ENCODE peak calls at places on chromosomes 4 and X, in ten cellular contexts. H, E, L, R, Q, Y, S, P, W and K are unnamed samples.

GRCh38 chr4:153001626-153002025 is 65.5 kb downstream of the FHDC1 start:
- DNase-seq in H (no peak), E (no peak), L (no peak), R (no peak), Q (no peak), Y (no peak), S (no peak), P (no peak), W (no peak), K (no peak)

GRCh38 chr4:88672987-88673386 is 24.6 kb downstream of the NAP1L5 start:
- DNase-seq in H (no peak), E (no peak), L (no peak), R (no peak), Q (peak), Y (peak), S (no peak), P (no peak), W (peak), K (no peak)

GRCh38 chr4:57055873-57056272 is 54.3 kb downstream of the IGFBP7 start:
- DNase-seq in H (no peak), E (no peak), L (no peak), R (no peak), Q (no peak), Y (peak), S (no peak), P (no peak), W (no peak), K (no peak)

GRCh38 chrX:153662266-153662665 is 11.3 kb downstream of the PNCK start:
- DNase-seq in H (peak), E (no peak), L (no peak), R (no peak), Q (no peak), Y (peak), S (peak), P (no peak), W (peak), K (peak)

GRCh38 chr4:7842384-7843279 is 97.0 kb downstream of the AFAP1 start:
- DNase-seq in H (no peak), E (peak), L (no peak), R (peak), Q (peak), Y (no peak), S (no peak), P (no peak), W (peak), K (no peak)

GRCh38 chr4:74109116-74109791 is 10.3 kb upstream of the CXCL2 start:
- DNase-seq in H (no peak), E (peak), L (peak), R (peak), Q (peak), Y (no peak), S (no peak), P (no peak), W (peak), K (no peak)

GRCh38 chr4:11428701-11429571 is at the start of gene HS3ST1:
- DNase-seq in H (peak), E (peak), L (peak), R (peak), Q (peak), Y (peak), S (peak), P (no peak), W (peak), K (no peak)

GRCh38 chr4:151462554-151462953 is 53.6 kb downstream of the FHIP1A start:
- DNase-seq in H (no peak), E (no peak), L (no peak), R (no peak), Q (peak), Y (no peak), S (no peak), P (no peak), W (no peak), K (no peak)

GRCh38 chrX:130296743-130297142 is 28.0 kb upstream of the ZNF280C start:
- DNase-seq in H (no peak), E (no peak), L (no peak), R (no peak), Q (peak), Y (no peak), S (no peak), P (no peak), W (no peak), K (no peak)

GRCh38 chr4:128285085-128286023 is 2.3 kb downstream of the PGRMC2 start:
- DNase-seq in H (no peak), E (no peak), L (no peak), R (no peak), Q (peak), Y (no peak), S (no peak), P (no peak), W (no peak), K (no peak)

GRCh38 chrX:51641421-51642021 is 22.8 kb upstream of the CENPVL3 start:
- DNase-seq in H (no peak), E (no peak), L (no peak), R (peak), Q (peak), Y (peak), S (no peak), P (no peak), W (peak), K (no peak)

GRCh38 chr4:104344342-104344980 is 150.2 kb downstream of the CXXC4 start:
- DNase-seq in H (no peak), E (no peak), L (no peak), R (no peak), Q (no peak), Y (no peak), S (no peak), P (no peak), W (no peak), K (no peak)

GRCh38 chrX:153703036-153703370 is 15.3 kb downstream of the SLC6A8 start:
- DNase-seq in H (no peak), E (peak), L (no peak), R (no peak), Q (peak), Y (no peak), S (no peak), P (no peak), W (no peak), K (no peak)

GRCh38 chrX:137031517-137032377 is 2.0 kb downstream of the GPR101 start:
- DNase-seq in H (peak), E (no peak), L (no peak), R (no peak), Q (peak), Y (peak), S (no peak), P (no peak), W (peak), K (peak)

GRCh38 chr4:2804973-2805501 is 12.2 kb downstream of the SH3BP2 start:
- DNase-seq in H (no peak), E (no peak), L (no peak), R (no peak), Q (no peak), Y (no peak), S (no peak), P (no peak), W (no peak), K (no peak)

GRCh38 chr4:152264106-152264505 is 271.8 kb downstream of the FBXW7 start:
- DNase-seq in H (no peak), E (no peak), L (no peak), R (no peak), Q (no peak), Y (no peak), S (no peak), P (no peak), W (no peak), K (no peak)

GRCh38 chrX:10611441-10612090 is 8.8 kb downstream of the MID1 start:
- DNase-seq in H (no peak), E (no peak), L (no peak), R (no peak), Q (peak), Y (no peak), S (no peak), P (no peak), W (no peak), K (no peak)

GRCh38 chr4:109655396-109655795 is 47.8 kb downstream of the CASP6 start:
- DNase-seq in H (no peak), E (no peak), L (no peak), R (no peak), Q (no peak), Y (no peak), S (no peak), P (no peak), W (no peak), K (no peak)

GRCh38 chr4:157978680-157979361 is 194.0 kb downstream of the GASK1B start:
- DNase-seq in H (peak), E (peak), L (no peak), R (peak), Q (peak), Y (peak), S (peak), P (no peak), W (peak), K (no peak)

GRCh38 chrX:11480626-11481025 is 185.1 kb downstream of the ARHGAP6 start:
- DNase-seq in H (no peak), E (no peak), L (no peak), R (no peak), Q (no peak), Y (no peak), S (no peak), P (no peak), W (peak), K (no peak)

GRCh38 chrX:128759745-128760144 is 707.5 kb upstream of the ACTRT1 start:
- DNase-seq in H (no peak), E (no peak), L (no peak), R (no peak), Q (peak), Y (no peak), S (no peak), P (no peak), W (peak), K (no peak)

GRCh38 chrX:41332408-41332987 is 1.5 kb upstream of the DDX3X start:
- DNase-seq in H (no peak), E (no peak), L (no peak), R (no peak), Q (no peak), Y (no peak), S (no peak), P (no peak), W (peak), K (no peak)

GRCh38 chrX:43165343-43165920 is 387.5 kb upstream of the PPP1R2C start:
- DNase-seq in H (peak), E (no peak), L (no peak), R (no peak), Q (no peak), Y (no peak), S (no peak), P (no peak), W (no peak), K (no peak)